ENCODE peak calls at places on chromosomes 11 and 22, in four cellular contexts. T is GM23338, A is AG10803, U is cardiac fibroblast. N is an unnamed sample.

GRCh38 chr11:100512475-100512874 is 174.6 kb upstream of the ARHGAP42 start:
- DNase-seq in T (no peak), A (no peak), U (peak), N (no peak)

GRCh38 chr11:72781063-72781312 is 12.9 kb downstream of the STARD10 start:
- DNase-seq in T (peak), A (no peak), U (no peak), N (no peak)

GRCh38 chr11:47449541-47449940 is 605 bp upstream of the RAPSN start:
- DNase-seq in T (no peak), A (no peak), U (no peak), N (no peak)

GRCh38 chr22:27636716-27637503 is 164.6 kb downstream of the MN1 start:
- DNase-seq in T (no peak), A (no peak), U (no peak), N (no peak)

GRCh38 chr22:49349841-49350381 is 477.8 kb downstream of the BRD1 start:
- DNase-seq in T (no peak), A (no peak), U (no peak), N (no peak)

GRCh38 chr11:25742800-25743199 is 589.1 kb upstream of the ANO3 start:
- DNase-seq in T (no peak), A (no peak), U (no peak), N (no peak)

GRCh38 chr11:116853461-116854073 is 16.1 kb upstream of the APOA1 start:
- DNase-seq in T (no peak), A (peak), U (peak), N (peak)

GRCh38 chr11:86910592-86910991 is 44.6 kb downstream of the FZD4 start:
- DNase-seq in T (no peak), A (no peak), U (peak), N (no peak)

GRCh38 chr11:38791346-38791961 is 2193.4 kb upstream of the RAG2 start:
- DNase-seq in T (peak), A (peak), U (peak), N (peak)

GRCh38 chr22:46065733-46066454 is 84.4 kb upstream of the PPARA start:
- DNase-seq in T (no peak), A (peak), U (peak), N (peak)
- H3K4me3 ChIP-seq in T (no peak), A (peak), U (no peak), N (peak)

GRCh38 chr11:19511066-19511412 is 201.6 kb upstream of the NAV2 start:
- DNase-seq in T (no peak), A (no peak), U (no peak), N (no peak)
- TF ChIP-seq CTCF in T (no peak), A (no peak), U (no peak), N (no peak)

DNA sequence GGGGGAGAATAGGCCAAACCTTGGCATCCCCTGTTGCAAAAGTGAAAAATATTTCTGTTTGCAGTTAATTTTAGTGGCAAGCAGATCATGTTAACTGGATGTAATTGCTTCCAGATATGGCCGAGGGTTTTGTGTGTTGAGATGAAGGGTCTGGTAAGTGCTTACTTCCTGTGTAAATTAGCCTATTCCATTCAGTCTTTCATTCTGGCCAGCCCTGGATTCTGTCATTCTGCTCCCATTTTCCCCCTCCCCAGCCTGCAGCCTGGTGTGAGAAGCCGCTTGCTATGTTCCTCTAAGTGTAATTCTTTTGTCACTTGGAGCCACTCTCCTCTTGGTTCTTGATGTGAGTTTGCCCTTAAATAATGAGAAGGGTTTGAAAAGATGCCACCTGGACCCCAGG is 17.5 kb downstream of the ZBTB16 start:
- DNase-seq in T (no peak), A (peak), U (no peak), N (no peak)
- H3K4me3 ChIP-seq in T (no peak), A (no peak), U (no peak), N (no peak)

DNA sequence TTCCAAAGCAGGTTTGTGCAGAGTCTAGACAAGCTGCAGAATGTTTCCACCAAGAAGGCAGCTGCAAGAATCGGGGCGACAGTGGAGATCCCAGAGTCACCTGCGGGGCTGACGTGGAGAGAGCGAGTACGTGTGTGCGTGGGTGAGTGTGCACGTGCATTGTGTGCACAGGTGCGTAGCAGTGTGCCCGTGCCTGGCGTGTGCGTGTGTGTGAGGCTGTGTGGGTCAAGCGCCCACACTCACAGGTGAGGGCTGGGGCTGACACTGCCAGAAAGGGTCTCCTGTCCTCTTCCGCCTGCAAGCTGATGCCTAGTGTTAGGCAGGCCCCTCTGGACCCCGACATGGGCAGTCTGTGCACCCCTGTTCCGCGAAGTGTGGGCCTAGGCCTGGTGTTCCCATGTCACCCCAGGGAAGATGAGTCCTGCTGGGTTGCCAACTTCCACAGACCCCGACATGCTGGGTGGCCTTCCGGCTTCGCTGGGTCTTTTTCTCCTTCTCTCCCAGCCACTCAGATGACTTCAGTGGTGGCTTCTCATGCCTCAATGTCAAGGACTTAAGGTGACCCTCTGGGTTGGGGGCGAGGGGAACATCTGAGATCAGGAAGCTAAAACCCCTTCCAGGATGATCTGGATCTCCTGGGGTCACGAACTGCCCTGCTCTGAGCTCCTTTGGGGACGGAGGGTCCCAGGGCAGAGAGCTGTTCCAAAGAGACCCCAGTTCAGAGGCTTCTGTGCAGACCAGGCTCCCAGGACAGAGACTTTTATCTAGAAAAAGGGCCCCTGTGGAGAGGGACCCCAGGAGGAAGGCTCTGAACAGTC is 10.4 kb upstream of the SYT8 start:
- DNase-seq in T (no peak), A (no peak), U (no peak), N (no peak)
- TF ChIP-seq CTCF in T (no peak), A (no peak), U (no peak), N (no peak)